ENCODE peak calls at places on chromosome 7, in ten cellular contexts. U is left ventricle myocardium inferior, K is GM12865, Z is Caco-2, D is tibial nerve, B is mammary epithelial cell, W is colonic mucosa, E is IMR-90, S is neural crest cell, T is ovary. Q is an unnamed sample.

GRCh38 chr7:123782071-123782798 is 33.4 kb upstream of the WASL start:
- DNase-seq in U (no peak), K (no peak), Z (no peak), D (no peak), B (no peak), W (peak; percentile 54), E (no peak), S (no peak), T (no peak), Q (no peak)

GRCh38 chr7:137820156-137820555 is 26.6 kb downstream of the DGKI start:
- DNase-seq in U (no peak), K (no peak), Z (no peak), D (no peak), B (no peak), W (no peak), E (no peak), S (no peak), T (no peak), Q (no peak)

GRCh38 chr7:106915873-106916272 is 50.8 kb downstream of the PIK3CG start:
- DNase-seq in U (no peak), K (peak; percentile 82), Z (no peak), D (no peak), B (no peak), W (no peak), E (no peak), S (no peak), T (no peak), Q (peak; percentile 32)

GRCh38 chr7:28316489-28316888 is 95.8 kb upstream of the CREB5 start:
- DNase-seq in U (no peak), K (no peak), Z (no peak), D (no peak), B (peak; percentile 57), W (no peak), E (peak; percentile 86), S (no peak), T (no peak), Q (no peak)

GRCh38 chr7:92343719-92344118 is 97.9 kb downstream of the ANKIB1 start:
- DNase-seq in U (no peak), K (no peak), Z (no peak), D (no peak), B (no peak), W (no peak), E (peak; percentile 13), S (no peak), T (no peak), Q (no peak)

GRCh38 chr7:93414574-93414973 is 159.9 kb downstream of the CALCR start:
- DNase-seq in U (no peak), K (no peak), Z (no peak), D (no peak), B (no peak), W (no peak), E (no peak), S (no peak), T (no peak), Q (no peak)

GRCh38 chr7:108086962-108087361 is 43.2 kb downstream of the LAMB4 start:
- DNase-seq in U (no peak), K (no peak), Z (no peak), D (no peak), B (no peak), W (no peak), E (peak; percentile 30), S (no peak), T (no peak), Q (no peak)

GRCh38 chr7:148856035-148856881 is 27.8 kb downstream of the EZH2 start:
- DNase-seq in U (no peak), K (peak; percentile 72), Z (peak; percentile 59), D (no peak), B (peak; percentile 21), W (peak; percentile 51), E (peak; percentile 28), S (peak; percentile 5), T (no peak), Q (peak; percentile 55)

GRCh38 chr7:131194070-131194865 is 133.4 kb upstream of the MKLN1 start:
- DNase-seq in U (no peak), K (no peak), Z (no peak), D (no peak), B (peak; percentile 31), W (no peak), E (no peak), S (no peak), T (no peak), Q (no peak)

GRCh38 chr7:127477285-127478039 is 85.0 kb upstream of the ZNF800 start:
- DNase-seq in U (no peak), K (no peak), Z (no peak), D (no peak), B (no peak), W (no peak), E (no peak), S (no peak), T (no peak), Q (no peak)

GRCh38 chr7:127473409-127473808 is 80.9 kb upstream of the ZNF800 start:
- DNase-seq in U (no peak), K (no peak), Z (no peak), D (no peak), B (no peak), W (no peak), E (no peak), S (no peak), T (no peak), Q (no peak)

GRCh38 chr7:127474457-127474856 is 81.9 kb upstream of the ZNF800 start:
- DNase-seq in U (no peak), K (no peak), Z (no peak), D (no peak), B (peak; percentile 3), W (no peak), E (peak; percentile 3), S (no peak), T (no peak), Q (no peak)

GRCh38 chr7:127476618-127477017 is 84.1 kb upstream of the ZNF800 start:
- DNase-seq in U (no peak), K (no peak), Z (no peak), D (no peak), B (no peak), W (no peak), E (no peak), S (no peak), T (no peak), Q (no peak)

GRCh38 chr7:127478040-127478386 is 85.5 kb upstream of the ZNF800 start:
- DNase-seq in U (no peak), K (no peak), Z (no peak), D (no peak), B (no peak), W (no peak), E (no peak), S (no peak), T (no peak), Q (no peak)
- TF ChIP-seq CTCF in U (no peak), K (no peak), Z (peak; percentile 6), D (no peak), B (no peak), W (no peak), E (no peak), S (peak; percentile 31), T (no peak), Q (no peak)

GRCh38 chr7:7595451-7595850 is 28.8 kb downstream of the MIOS start:
- DNase-seq in U (no peak), K (no peak), Z (no peak), D (no peak), B (peak; percentile 11), W (no peak), E (peak; percentile 33), S (no peak), T (no peak), Q (no peak)
- TF ChIP-seq CTCF in U (peak; percentile 52), K (no peak), Z (peak; percentile 7), D (no peak), B (peak; percentile 35), W (no peak), E (peak; percentile 50), S (peak; percentile 64), T (no peak), Q (peak; percentile 16)

DNA sequence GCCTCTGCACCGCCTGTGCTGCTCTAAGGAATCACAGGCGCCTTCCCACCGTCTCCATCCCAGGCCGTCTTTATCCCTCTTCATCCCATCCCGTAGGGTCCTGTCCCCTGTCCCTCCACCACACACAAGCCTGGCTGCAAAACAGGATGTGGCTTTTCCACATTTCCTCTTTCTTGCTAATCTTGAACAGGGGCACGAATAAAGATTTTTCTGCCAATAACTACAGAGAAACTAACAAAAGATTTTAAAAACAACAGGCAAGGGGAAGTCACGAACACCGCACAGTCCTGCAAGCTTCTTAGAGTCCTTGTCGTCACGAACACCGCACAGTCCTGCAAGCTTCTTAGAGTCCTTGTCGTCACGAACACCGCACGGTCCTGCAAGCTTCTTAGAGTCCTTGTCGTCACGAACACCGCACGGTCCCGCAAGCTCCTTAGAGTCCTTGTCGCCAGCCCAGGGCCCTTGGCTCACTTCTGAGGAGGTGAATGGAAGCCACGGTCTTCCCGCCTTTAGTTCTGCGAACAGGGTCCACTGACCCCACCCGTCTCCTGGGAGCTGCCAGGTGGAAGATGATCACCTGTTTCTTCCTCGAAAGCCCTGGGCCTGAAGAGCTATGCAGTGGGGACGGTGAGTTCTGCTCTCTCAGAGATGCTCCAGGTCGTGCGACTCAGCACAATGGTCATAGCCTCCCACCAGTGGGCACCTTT is 10.3 kb upstream of the INSIG1 start:
- DNase-seq in U (no peak), K (no peak), Z (no peak), D (no peak), B (no peak), W (no peak), E (no peak), S (no peak), T (no peak), Q (no peak)
- TF ChIP-seq CTCF in U (no peak), K (no peak), Z (no peak), D (no peak), B (no peak), W (no peak), E (no peak), S (no peak), T (no peak), Q (no peak)

GRCh38 chr7:116293633-116294032 is 83.3 kb downstream of the TES start:
- DNase-seq in U (no peak), K (no peak), Z (no peak), D (no peak), B (no peak), W (no peak), E (no peak), S (no peak), T (no peak), Q (no peak)

GRCh38 chr7:116292381-116292780 is 82.0 kb downstream of the TES start:
- DNase-seq in U (no peak), K (no peak), Z (no peak), D (no peak), B (no peak), W (no peak), E (no peak), S (no peak), T (no peak), Q (no peak)

GRCh38 chr7:116290740-116291139 is 80.4 kb downstream of the TES start:
- DNase-seq in U (no peak), K (no peak), Z (peak; percentile 9), D (no peak), B (no peak), W (no peak), E (no peak), S (no peak), T (no peak), Q (no peak)

GRCh38 chr7:116291937-116292336 is 81.6 kb downstream of the TES start:
- DNase-seq in U (no peak), K (no peak), Z (no peak), D (no peak), B (no peak), W (no peak), E (no peak), S (no peak), T (no peak), Q (no peak)

DNA sequence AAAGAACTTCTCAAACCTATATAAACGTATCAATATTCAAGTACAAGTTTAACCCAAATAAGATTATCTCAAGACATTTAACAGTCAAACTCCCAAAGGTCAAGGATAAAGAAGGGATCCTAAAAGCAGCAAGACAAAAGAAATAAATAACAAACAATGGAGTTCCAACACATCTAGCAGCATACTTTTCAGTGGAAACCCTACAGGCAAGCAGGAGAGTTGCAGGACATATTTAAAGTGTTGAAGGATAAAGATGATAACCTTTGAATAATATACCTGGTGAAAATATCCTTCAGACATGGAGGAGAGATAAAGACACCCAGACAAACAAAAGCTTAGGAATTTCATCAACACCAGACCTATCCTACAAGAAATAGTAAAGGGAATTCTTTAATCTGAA is 82.8 kb downstream of the TES start:
- DNase-seq in U (no peak), K (no peak), Z (no peak), D (no peak), B (no peak), W (no peak), E (no peak), S (no peak), T (no peak), Q (no peak)
- TF ChIP-seq CTCF in U (no peak), K (peak; percentile 20), Z (peak; percentile 5), D (no peak), B (no peak), W (no peak), E (no peak), S (peak; percentile 52), T (no peak), Q (no peak)

Q was measured in GM10248.